ENCODE peak calls at places on chromosomes 6 and 20, in nine cellular contexts. Q is activated T-cell treated with anti-CD3 and anti-CD28 coated beads for 1 hour; K is stimulated activated CD8-positive, alpha-beta memory T cell treated with anti-CD3 and anti-CD28 coated beads, Interleukin-7, amount 100 ng/mL, for 1 hour; J is fibroblast of pulmonary artery; O is HEK293T; L is NCI-H1092 treated with DMSO at 0.1 percent for 48 hours; T is A549; S is type B pancreatic cell; G is fibroblast of mammary gland. U is an unnamed sample.

GRCh38 chr6:131995924-131996323 is 44.8 kb upstream of the CCN2 start:
- DNase-seq in Q (no peak), K (no peak), J (peak), O (no peak), L (no peak), T (peak), S (no peak), G (peak), U (peak)

GRCh38 chr6:11586574-11586973 is 49.0 kb downstream of the TMEM170B start:
- DNase-seq in Q (no peak), K (no peak), J (peak), O (no peak), L (no peak), T (peak), S (no peak), G (peak), U (no peak)

GRCh38 chr6:52108128-52108527 is 20.7 kb upstream of the PKHD1 start:
- DNase-seq in Q (no peak), K (no peak), J (no peak), O (no peak), L (no peak), T (no peak), S (no peak), G (no peak), U (no peak)

GRCh38 chr6:29631860-29632731 is 887 bp downstream of the GABBR1 start:
- DNase-seq in Q (peak), K (no peak), J (peak), O (no peak), L (peak), T (peak), S (peak), G (peak), U (no peak)

GRCh38 chr6:32814145-32814544 is 2.7 kb downstream of the HLA-DOB start:
- DNase-seq in Q (no peak), K (no peak), J (no peak), O (no peak), L (no peak), T (no peak), S (no peak), G (no peak), U (no peak)

GRCh38 chr6:25404693-25405169 is 125.6 kb downstream of the CARMIL1 start:
- DNase-seq in Q (peak), K (peak), J (no peak), O (no peak), L (no peak), T (no peak), S (no peak), G (no peak), U (no peak)

GRCh38 chr6:53929340-53930120 is 134.7 kb downstream of the LRRC1 start:
- DNase-seq in Q (no peak), K (no peak), J (no peak), O (no peak), L (no peak), T (no peak), S (no peak), G (no peak), U (no peak)

GRCh38 chr6:17986656-17987575 is 519 bp downstream of the KIF13A start:
- DNase-seq in Q (no peak), K (no peak), J (peak), O (peak), L (no peak), T (peak), S (no peak), G (peak), U (no peak)

GRCh38 chr6:146133866-146134265 is 105.0 kb downstream of the GRM1 start:
- DNase-seq in Q (no peak), K (no peak), J (no peak), O (no peak), L (no peak), T (no peak), S (no peak), G (no peak), U (no peak)

GRCh38 chr6:4212588-4212987 is 77.2 kb upstream of the ECI2 start:
- DNase-seq in Q (no peak), K (no peak), J (no peak), O (no peak), L (no peak), T (no peak), S (no peak), G (peak), U (no peak)

GRCh38 chr20:41145821-41146620 is 8.7 kb downstream of the PLCG1 start:
- DNase-seq in Q (no peak), K (no peak), J (peak), O (no peak), L (no peak), T (no peak), S (no peak), G (peak), U (no peak)

GRCh38 chr6:7157752-7158616 is 50.2 kb downstream of the RREB1 start:
- DNase-seq in Q (no peak), K (no peak), J (no peak), O (no peak), L (no peak), T (no peak), S (no peak), G (no peak), U (no peak)

GRCh38 chr20:58359441-58359840 is 29.6 kb upstream of the VAPB start:
- DNase-seq in Q (no peak), K (no peak), J (peak), O (no peak), L (no peak), T (no peak), S (no peak), G (no peak), U (no peak)

GRCh38 chr6:154516276-154516675 is 5.8 kb upstream of the CNKSR3 start:
- DNase-seq in Q (no peak), K (no peak), J (no peak), O (no peak), L (no peak), T (no peak), S (no peak), G (no peak), U (no peak)

GRCh38 chr6:113645576-113645970 is 211.6 kb upstream of the MARCKS start:
- DNase-seq in Q (no peak), K (no peak), J (peak), O (no peak), L (no peak), T (peak), S (no peak), G (peak), U (no peak)

GRCh38 chr20:49916146-49917002 is 1.0 kb upstream of the SPATA2 start:
- DNase-seq in Q (no peak), K (no peak), J (no peak), O (no peak), L (peak), T (peak), S (no peak), G (peak), U (no peak)

GRCh38 chr6:163971841-163972838 is 557.6 kb downstream of the QKI start:
- DNase-seq in Q (no peak), K (no peak), J (no peak), O (no peak), L (no peak), T (no peak), S (no peak), G (no peak), U (no peak)